ENCODE peak calls at places on chromosomes 12 and 14, in four cellular contexts. G is right lobe of liver, E is left lung, S is IMR-90. W is an unnamed sample.

GRCh38 chr12:96020314-96021003 is 14.9 kb downstream of the LTA4H start:
- DNase-seq in G (no peak), E (no peak), S (no peak), W (no peak)

GRCh38 chr12:99824900-99825562 is 159.7 kb downstream of the ANKS1B start:
- DNase-seq in G (no peak), E (no peak), S (no peak), W (no peak)

GRCh38 chr12:47377414-47378221 is 297.9 kb upstream of the AMIGO2 start:
- DNase-seq in G (peak; percentile 95), E (no peak), S (peak; percentile 100), W (peak; percentile 100)

GRCh38 chr14:92507174-92507768 is 6.3 kb upstream of the RIN3 start:
- DNase-seq in G (no peak), E (peak; percentile 86), S (no peak), W (no peak)

GRCh38 chr12:5085896-5086295 is 42.2 kb downstream of the KCNA5 start:
- DNase-seq in G (no peak), E (no peak), S (peak; percentile 97), W (peak; percentile 82)

GRCh38 chr14:105249175-105250007 is 1.1 kb downstream of the BTBD6 start:
- DNase-seq in G (no peak), E (no peak), S (peak; percentile 26), W (peak; percentile 27)

GRCh38 chr14:93906341-93907329 is 20.5 kb upstream of the FAM181A start:
- DNase-seq in G (peak; percentile 43), E (no peak), S (peak; percentile 17), W (peak; percentile 17)

GRCh38 chr12:55966408-55967281 is at the start of gene CDK2:
- DNase-seq in G (peak; percentile 95), E (peak; percentile 95), S (peak; percentile 65), W (peak; percentile 65)

GRCh38 chr14:96246535-96246839 is 9.5 kb upstream of the BDKRB1 start:
- DNase-seq in G (no peak), E (no peak), S (peak; percentile 99), W (peak; percentile 98)

GRCh38 chr12:16387919-16388318 is 40.5 kb downstream of the MGST1 start:
- DNase-seq in G (no peak), E (no peak), S (no peak), W (no peak)

GRCh38 chr12:105047303-105047702 is 37.0 kb downstream of the ALDH1L2 start:
- DNase-seq in G (no peak), E (no peak), S (no peak), W (no peak)

GRCh38 chr12:25623816-25624215 is 70.7 kb upstream of the LMNTD1 start:
- DNase-seq in G (no peak), E (no peak), S (no peak), W (peak; percentile 13)

GRCh38 chr12:79517363-79517762 is 173.4 kb downstream of the PAWR start:
- DNase-seq in G (no peak), E (no peak), S (no peak), W (no peak)

GRCh38 chr12:79515526-79515935 is 175.2 kb downstream of the PAWR start:
- DNase-seq in G (no peak), E (no peak), S (no peak), W (peak; percentile 48)

GRCh38 chr12:79508622-79509021 is 182.1 kb downstream of the PAWR start:
- DNase-seq in G (no peak), E (no peak), S (no peak), W (no peak)

GRCh38 chr12:79514730-79515525 is 175.8 kb downstream of the PAWR start:
- DNase-seq in G (no peak), E (no peak), S (peak; percentile 35), W (no peak)

DNA sequence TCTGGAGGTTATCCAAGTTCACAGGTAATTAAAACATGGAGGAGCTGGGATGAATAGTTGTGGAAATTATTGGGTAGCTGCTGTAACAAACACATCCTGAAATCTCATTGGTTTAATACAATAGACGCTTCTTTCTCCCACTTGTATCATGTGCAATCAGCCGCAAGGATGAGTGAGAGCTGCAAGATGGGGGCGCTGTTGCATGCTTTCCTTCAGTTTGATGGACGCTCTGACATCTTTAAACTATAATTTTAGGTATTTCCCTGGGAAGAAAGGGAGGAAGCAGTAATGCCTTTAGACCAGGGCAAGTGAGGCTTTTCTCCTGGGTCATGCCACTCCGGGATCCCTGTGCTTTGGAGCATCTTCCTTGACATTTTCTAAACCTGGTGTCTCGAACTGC is 178.7 kb downstream of the PAWR start:
- DNase-seq in G (no peak), E (no peak), S (no peak), W (no peak)
- TF ChIP-seq CTCF in G (no peak), E (no peak), S (peak; percentile 4), W (no peak)

GRCh38 chr12:132492522-132492921 is 2.6 kb downstream of the FBRSL1 start:
- DNase-seq in G (no peak), E (no peak), S (no peak), W (no peak)

GRCh38 chr12:132491761-132492378 is 1.9 kb downstream of the FBRSL1 start:
- DNase-seq in G (no peak), E (peak; percentile 70), S (no peak), W (no peak)

GRCh38 chr12:132493482-132494178 is 3.7 kb downstream of the FBRSL1 start:
- DNase-seq in G (no peak), E (no peak), S (no peak), W (no peak)

GRCh38 chr12:132494294-132495164 is 4.6 kb downstream of the FBRSL1 start:
- DNase-seq in G (no peak), E (no peak), S (no peak), W (no peak)

GRCh38 chr12:132492951-132493350 is 3.0 kb downstream of the FBRSL1 start:
- DNase-seq in G (no peak), E (no peak), S (no peak), W (no peak)
- H3K4me3 ChIP-seq in G (no peak overlapping the region), E (no peak overlapping the region), S (no peak overlapping the region), W (no peak overlapping the region)

DNA sequence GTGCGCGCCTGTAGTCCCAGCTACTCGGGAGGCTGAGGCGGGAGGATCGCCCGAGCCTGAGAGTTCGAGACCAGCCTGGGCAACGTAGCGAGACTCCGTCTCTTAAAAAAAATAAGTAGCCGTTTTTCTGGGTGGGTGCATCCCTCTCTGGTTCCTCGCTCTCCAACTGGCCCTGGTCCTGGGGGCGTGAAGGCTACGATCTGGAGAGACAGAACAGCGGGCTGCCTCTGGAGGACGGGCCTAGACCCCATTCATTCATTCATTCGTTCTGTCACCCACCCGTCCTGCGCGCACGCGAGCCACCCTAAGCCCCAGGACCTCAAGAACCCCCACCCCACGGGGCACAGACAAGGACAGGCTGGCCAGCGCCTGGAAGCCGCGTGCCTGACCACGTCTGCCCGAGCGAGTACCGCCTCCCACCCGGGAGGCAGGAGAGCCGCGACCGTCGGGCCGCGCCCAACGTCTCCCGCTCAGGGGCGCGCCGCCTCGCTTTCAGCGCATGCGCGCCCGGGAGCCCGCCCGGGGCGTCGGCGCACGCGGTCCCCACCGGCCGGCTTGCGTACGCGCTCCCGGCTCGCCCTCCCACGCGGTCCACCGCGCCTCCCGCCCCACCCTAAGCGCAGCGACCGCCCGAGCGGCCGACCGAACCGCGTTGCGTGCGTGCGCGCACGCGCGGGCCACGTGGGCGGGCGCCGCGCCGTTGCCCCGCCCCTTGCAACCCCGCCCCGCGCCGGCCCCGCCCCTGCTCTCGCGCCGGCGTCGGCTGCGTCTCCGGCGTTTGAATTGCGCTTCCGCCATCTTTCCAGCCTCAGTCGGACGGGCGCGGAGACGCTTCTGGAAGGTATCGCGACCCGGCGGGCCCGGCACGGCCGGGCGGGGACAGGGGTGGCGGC is at the start of gene RAN:
- DNase-seq in G (peak; percentile 96), E (peak; percentile 97), S (peak; percentile 92), W (peak; percentile 91)
- TF ChIP-seq CTCF in G (no peak), E (no peak), S (no peak), W (no peak)

GRCh38 chr12:120844768-120845449 is 59.2 kb downstream of the SPPL3 start:
- DNase-seq in G (no peak), E (no peak), S (no peak), W (no peak)
- H3K4me3 ChIP-seq in G (no peak overlapping the region), E (no peak overlapping the region), S (no peak overlapping the region), W (no peak overlapping the region)

DNA sequence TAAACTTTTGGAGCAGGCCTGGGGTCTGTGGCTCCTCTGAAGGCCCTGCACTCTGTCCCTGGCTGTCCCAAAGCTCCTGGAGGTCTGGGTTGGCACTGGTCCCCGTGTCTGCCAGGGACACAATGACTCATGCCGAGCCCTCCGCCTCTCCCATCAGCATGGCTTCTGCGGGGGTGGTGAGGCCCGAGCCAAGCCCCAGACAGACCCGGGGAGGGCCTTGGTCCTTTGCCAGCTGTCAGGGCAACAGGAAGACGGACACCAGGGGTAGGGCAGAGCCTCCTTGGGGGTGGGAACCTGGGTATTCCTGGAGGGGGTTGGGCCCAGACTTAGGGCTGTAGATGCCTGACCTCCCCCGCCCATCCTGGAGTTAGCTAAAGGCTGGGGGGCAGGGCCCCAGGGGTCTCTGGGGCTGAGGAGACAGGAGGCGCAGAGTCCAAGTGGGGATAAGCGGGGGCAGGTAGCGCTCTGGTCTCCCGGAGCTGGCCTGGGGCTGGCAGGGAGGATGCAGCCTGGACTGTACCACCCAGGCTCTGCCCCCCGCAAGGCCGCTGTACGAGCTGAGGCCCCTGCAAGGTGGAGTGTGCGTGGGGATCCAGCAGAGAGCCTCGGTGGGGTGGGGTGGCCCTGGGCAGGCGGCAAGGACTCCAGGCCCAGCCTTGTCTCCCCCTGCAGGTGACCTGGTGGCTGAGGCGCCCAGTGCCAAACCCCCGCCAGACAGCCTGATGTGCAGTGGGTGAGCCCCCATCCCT is 16.4 kb upstream of the PUS1 start:
- DNase-seq in G (peak; percentile 79), E (peak; percentile 68), S (peak; percentile 85), W (peak; percentile 76)
- TF ChIP-seq CTCF in G (no peak), E (no peak), S (no peak), W (no peak)

GRCh38 chr12:78037707-78038106 is 207.0 kb downstream of the NAV3 start:
- DNase-seq in G (no peak), E (no peak), S (no peak), W (no peak)

GRCh38 chr12:78038541-78038940 is 207.8 kb downstream of the NAV3 start:
- DNase-seq in G (no peak), E (no peak), S (no peak), W (no peak)

GRCh38 chr12:78035913-78036658 is 205.4 kb downstream of the NAV3 start:
- DNase-seq in G (no peak), E (peak; percentile 23), S (peak; percentile 34), W (peak; percentile 39)

GRCh38 chr12:78038986-78039385 is 208.3 kb downstream of the NAV3 start:
- DNase-seq in G (no peak), E (no peak), S (peak; percentile 34), W (peak; percentile 46)

DNA sequence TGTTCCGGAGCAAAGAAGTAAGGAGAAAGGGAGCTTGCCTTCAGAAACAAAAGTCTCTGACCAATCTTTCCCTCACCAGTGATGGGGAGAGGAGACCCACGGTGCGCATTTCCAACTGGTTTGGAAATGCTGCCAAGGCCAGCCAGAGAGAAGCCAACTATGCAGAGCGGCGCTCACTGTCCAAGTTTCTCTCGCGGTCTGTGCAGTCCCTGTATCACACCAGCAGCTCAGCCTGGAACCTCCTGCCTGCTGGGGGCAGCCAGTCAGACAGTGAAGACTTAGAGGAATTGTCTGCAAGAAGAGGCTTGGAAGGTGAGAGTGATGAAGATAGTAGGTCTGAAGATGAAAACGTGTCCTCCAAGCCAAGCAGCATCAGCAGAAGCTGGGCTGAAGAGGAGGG is 206.2 kb downstream of the NAV3 start:
- DNase-seq in G (no peak), E (peak; percentile 37), S (no peak), W (no peak)
- H3K4me3 ChIP-seq in G (no peak overlapping the region), E (peak overlapping the region; percentile 26), S (no peak overlapping the region), W (no peak overlapping the region)

GRCh38 chr12:53722450-53723041 is 4.7 kb downstream of the CALCOCO1 start:
- DNase-seq in G (no peak), E (no peak), S (peak; percentile 82), W (no peak)
- TF ChIP-seq CTCF in G (no peak), E (no peak), S (no peak), W (no peak)

W was measured in fibroblast of the aortic adventitia.